ENCODE peak calls at places on chromosomes 3 and 15, in six cellular contexts. F, X, D, S, Y and Q are unnamed samples. For H3K9me3, the result is how much of the 10 kb centered on the place peaks cover.

GRCh38 chr15:37824717-37825382 is 109.6 kb upstream of the TMCO5A start:
- DNase-seq in S (no peak), Y (no peak), D (no peak), F (peak), X (no peak), Q (no peak)

GRCh38 chr15:91559066-91559465 is 294.4 kb upstream of the SLCO3A1 start:
- DNase-seq in Y (no peak), D (no peak), S (no peak), X (no peak), F (no peak), Q (no peak)

GRCh38 chr15:71760852-71761251 is 49.5 kb upstream of the NR2E3 start:
- DNase-seq in F (no peak), S (no peak), X (no peak), D (no peak), Y (no peak), Q (no peak)

GRCh38 chr15:70475921-70476320 is 287.4 kb downstream of the UACA start:
- DNase-seq in X (no peak), S (no peak), F (no peak), D (no peak), Y (no peak), Q (no peak)

GRCh38 chr15:80468776-80469175 is 64.6 kb downstream of the ARNT2 start:
- DNase-seq in D (no peak), X (no peak), S (no peak), F (no peak), Y (no peak), Q (no peak)

GRCh38 chr3:114081022-114081421 is 24.5 kb downstream of the QTRT2 start:
- DNase-seq in D (no peak), X (no peak), S (no peak), Y (no peak), F (no peak), Q (no peak)

GRCh38 chr3:9280477-9281219 is 31.2 kb upstream of the SRGAP3 start:
- DNase-seq in X (no peak), S (no peak), Y (peak), D (no peak), F (no peak), Q (no peak)

GRCh38 chr15:95733931-95734330 is 596.6 kb upstream of the NR2F2 start:
- DNase-seq in F (peak), S (no peak), Y (no peak), D (no peak), X (no peak), Q (no peak)

GRCh38 chr15:100878130-100878529 is 1.5 kb upstream of the ALDH1A3 start:
- DNase-seq in Y (no peak), X (no peak), S (no peak), D (no peak), F (no peak), Q (no peak)

GRCh38 chr3:184259878-184260570 is 1.3 kb downstream of the CAMK2N2 start:
- DNase-seq in D (no peak), S (no peak), X (peak), F (peak), Y (peak), Q (no peak)

GRCh38 chr15:72486144-72486543 is 12.0 kb downstream of the ARIH1 start:
- DNase-seq in F (no peak), Y (no peak), D (no peak), X (no peak), S (no peak), Q (no peak)

GRCh38 chr3:53801319-53801718 is 44.9 kb downstream of the CHDH start:
- DNase-seq in Y (no peak), X (no peak), S (no peak), D (no peak), F (no peak), Q (no peak)

GRCh38 chr3:81761904-81762565 is 590 bp upstream of the GBE1 start:
- DNase-seq in F (no peak), X (no peak), Y (no peak), D (no peak), S (no peak), Q (no peak)

GRCh38 chr3:94374439-94375161 is 311.7 kb downstream of the NSUN3 start:
- DNase-seq in D (no peak), Y (peak), S (no peak), X (no peak), F (no peak), Q (no peak)

DNA sequence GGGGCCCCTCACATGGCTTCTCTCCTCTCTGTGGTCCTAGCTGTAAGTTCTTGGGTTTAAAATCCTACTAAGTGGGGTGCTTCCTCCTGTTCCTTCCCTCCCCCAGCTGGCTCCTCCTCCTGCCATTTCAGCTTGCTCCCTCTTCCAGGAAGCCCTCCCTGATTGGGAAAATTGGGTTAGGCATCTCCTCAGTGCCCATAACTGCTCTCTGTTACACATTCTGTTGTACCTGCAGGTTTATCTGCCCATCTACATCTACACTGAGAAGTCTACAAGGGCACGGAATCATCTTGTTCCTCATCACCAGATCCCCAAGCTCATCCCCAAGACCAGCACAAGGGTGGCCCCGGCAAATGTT is 4.0 kb downstream of the SEMA7A start:
- DNase-seq in F (no peak), S (no peak), D (no peak), Y (no peak), X (no peak), Q (no peak)
- H3K27ac ChIP-seq in F (no peak), S (no peak), D (no peak), Y (no peak), X (no peak), Q (no peak)

GRCh38 chr15:25095179-25095578 is 140.4 kb downstream of the SNRPN start:
- DNase-seq in F (no peak), D (no peak), S (no peak), X (no peak), Y (no peak), Q (no peak)
- H3K9me3 ChIP-seq in F (under half), D (under half), S (under half), X (half or more), Y (under half), Q (under half)

DNA sequence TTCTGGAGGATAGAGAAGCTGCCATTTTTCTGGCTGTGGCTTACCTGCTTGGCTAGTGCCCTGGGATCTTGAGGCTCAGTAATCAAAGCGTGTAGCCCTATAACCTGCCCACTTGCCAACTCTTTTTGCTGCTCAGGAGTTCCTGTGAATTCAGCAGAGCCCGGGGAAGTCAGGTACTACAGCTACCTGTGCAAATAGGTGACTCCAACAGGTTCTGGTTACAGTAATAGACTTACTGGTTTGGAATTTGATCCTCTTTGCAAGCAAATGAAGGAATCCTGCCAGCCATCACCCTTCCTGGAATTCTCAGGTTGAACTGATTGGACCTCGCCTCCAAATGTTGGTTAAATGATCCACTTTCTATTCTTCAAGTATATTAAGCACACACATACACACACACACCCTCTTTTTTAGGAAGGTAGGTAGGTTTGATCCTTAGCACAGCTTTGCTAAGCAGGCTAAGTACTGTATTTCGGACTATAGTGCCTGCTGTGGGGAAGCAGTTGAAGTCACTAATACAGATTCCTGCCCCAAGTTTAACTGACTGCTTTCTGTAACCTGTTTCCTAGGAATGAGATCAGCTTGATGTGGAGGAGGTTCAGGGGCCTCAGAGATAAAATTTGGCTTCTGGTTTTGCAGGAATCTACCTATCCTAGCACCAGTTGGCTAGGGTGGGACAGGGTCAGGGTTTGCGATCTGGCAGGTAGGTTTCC is 2.3 kb downstream of the PPCDC start:
- DNase-seq in D (no peak), F (no peak), X (no peak), S (no peak), Y (no peak), Q (no peak)
- H3K27ac ChIP-seq in D (no peak), F (peak), X (no peak), S (no peak), Y (no peak), Q (no peak)

GRCh38 chr3:172274906-172275305 is 173.3 kb downstream of the GHSR start:
- DNase-seq in S (no peak), Y (no peak), X (no peak), F (no peak), D (no peak), Q (no peak)
- H3K9me3 ChIP-seq in S (under half), Y (under half), X (under half), F (under half), D (under half), Q (under half)

DNA sequence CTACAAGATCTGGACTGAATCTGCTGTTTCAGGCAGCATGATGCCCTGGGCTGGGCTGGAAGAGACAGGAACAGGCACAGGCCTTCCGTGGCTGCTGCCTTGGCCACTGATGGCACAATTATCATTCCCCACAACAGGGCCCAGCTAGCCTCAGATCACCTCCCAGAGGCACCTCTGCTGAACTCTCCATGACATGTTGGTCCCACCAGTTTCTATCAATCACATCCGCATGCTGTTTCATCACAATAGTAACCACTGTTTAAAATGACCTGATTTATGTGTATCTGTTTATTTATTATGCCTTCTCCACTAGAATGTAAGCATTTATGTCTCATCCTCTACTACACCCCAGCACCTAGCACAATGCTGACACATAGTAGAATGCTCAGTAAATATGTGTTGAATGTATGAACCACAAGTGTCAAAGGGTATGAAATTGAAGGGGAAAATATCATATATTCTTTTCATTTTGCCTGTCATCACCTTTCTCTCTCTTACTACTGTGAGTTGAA is 32.7 kb upstream of the ZBTB38 start:
- DNase-seq in S (no peak), D (no peak), F (no peak), X (no peak), Y (no peak), Q (no peak)
- H3K27ac ChIP-seq in S (no peak), D (no peak), F (no peak), X (no peak), Y (no peak), Q (no peak)

DNA sequence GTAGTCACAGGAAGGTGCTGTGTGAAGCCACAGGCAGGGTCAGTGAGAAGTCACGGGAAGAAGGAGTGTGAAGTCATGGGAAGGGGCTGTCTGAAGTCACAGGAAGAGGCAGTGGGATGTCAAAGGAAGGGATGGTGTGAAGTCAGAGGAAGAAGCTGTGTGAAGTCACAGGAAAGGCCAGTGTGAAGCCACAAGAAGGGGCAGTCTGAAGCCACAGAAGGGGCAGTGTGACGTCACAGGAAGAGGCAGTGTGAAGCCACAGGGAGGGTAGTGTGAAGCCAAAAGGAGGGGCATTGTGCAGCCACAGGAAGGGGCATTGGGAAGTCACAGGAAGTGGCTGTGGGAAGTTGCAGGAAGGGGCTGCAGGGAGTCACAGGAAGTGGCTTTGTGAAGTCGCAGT is 35.1 kb downstream of the GASK1A start:
- DNase-seq in D (peak), X (no peak), S (no peak), F (no peak), Y (no peak), Q (no peak)
- H3K9me3 ChIP-seq in D (under half), X (under half), S (under half), F (under half), Y (under half), Q (under half)

GRCh38 chr3:42500091-42500490 is 2.4 kb upstream of the VIPR1 start:
- DNase-seq in X (no peak), F (no peak), S (peak), Y (no peak), D (peak), Q (no peak)

GRCh38 chr3:42497009-42497731 is 5.3 kb upstream of the VIPR1 start:
- DNase-seq in F (peak), Y (peak), X (no peak), S (peak), D (peak), Q (peak)

GRCh38 chr3:42499478-42499871 is 3.0 kb upstream of the VIPR1 start:
- DNase-seq in S (peak), Y (no peak), F (no peak), D (peak), X (no peak), Q (no peak)

GRCh38 chr3:42498034-42498433 is 4.4 kb upstream of the VIPR1 start:
- DNase-seq in S (peak), Y (no peak), F (no peak), D (peak), X (no peak), Q (no peak)

GRCh38 chr3:42498791-42499477 is 3.5 kb upstream of the VIPR1 start:
- DNase-seq in F (no peak), Y (no peak), D (peak), X (no peak), S (peak), Q (no peak)
- H3K27ac ChIP-seq in F (no peak), Y (no peak), D (no peak), X (no peak), S (no peak), Q (no peak)

DNA sequence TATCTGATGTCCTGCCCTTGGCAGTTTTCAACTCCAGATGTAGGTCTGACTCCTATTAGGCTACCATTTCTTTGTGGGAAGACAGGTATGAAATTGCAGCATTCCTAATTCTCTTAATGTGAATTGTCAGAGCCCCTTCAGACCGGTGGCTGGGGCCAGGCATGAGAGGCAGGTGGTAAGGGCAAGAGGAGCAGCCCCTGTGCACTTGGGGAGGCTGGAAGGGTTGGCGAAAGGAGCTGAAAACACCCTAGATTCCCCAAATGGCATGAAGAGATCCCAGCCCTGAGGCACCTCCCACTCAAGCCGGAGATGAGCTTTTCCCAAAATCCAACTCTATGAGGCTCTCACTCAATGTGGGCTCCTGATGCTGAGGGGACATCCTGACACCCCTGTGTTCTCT is 453.2 kb downstream of the NR2F2 start:
- DNase-seq in X (no peak), Y (no peak), D (no peak), S (no peak), F (no peak), Q (no peak)
- H3K9me3 ChIP-seq in X (under half), Y (under half), D (under half), S (under half), F (under half), Q (under half)